ENCODE peak calls at places on chromosomes 2 and 18, in eight cellular contexts. W is adrenal gland, V is A549, N is GM12865, E is foreskin fibroblast, I is neural progenitor cell, Z is H1, Q is OCI-LY7. A is an unnamed sample.

GRCh38 chr2:23509593-23510295 is 124.8 kb downstream of the KLHL29 start:
- DNase-seq in W (no peak), V (no peak), N (no peak), E (no peak), I (no peak), Z (no peak), Q (no peak), A (no peak)

GRCh38 chr2:30239308-30240161 is 8.2 kb downstream of the LBH start:
- DNase-seq in W (peak; percentile 61), V (peak; percentile 87), N (peak; percentile 70), E (no peak), I (peak; percentile 69), Z (no peak), Q (peak; percentile 78), A (no peak)

GRCh38 chr18:29979884-29980283 is 1062.7 kb downstream of the DSC3 start:
- DNase-seq in W (no peak), V (no peak), N (no peak), E (no peak), I (peak; percentile 32), Z (no peak), Q (no peak), A (peak; percentile 9)

GRCh38 chr2:2846379-2847130 is 515.5 kb upstream of the MYT1L start:
- DNase-seq in W (no peak), V (no peak), N (no peak), E (no peak), I (no peak), Z (no peak), Q (no peak), A (no peak)

GRCh38 chr2:5690231-5690630 is 2.0 kb upstream of the SOX11 start:
- DNase-seq in W (no peak), V (no peak), N (no peak), E (no peak), I (peak; percentile 23), Z (no peak), Q (no peak), A (no peak)

GRCh38 chr2:217944366-217944765 is 58.4 kb downstream of the TNS1 start:
- DNase-seq in W (no peak), V (no peak), N (no peak), E (no peak), I (no peak), Z (no peak), Q (no peak), A (no peak)

GRCh38 chr2:207166349-207167128 is 791 bp upstream of the KLF7 start:
- DNase-seq in W (peak; percentile 83), V (peak; percentile 83), N (peak; percentile 87), E (peak; percentile 79), I (peak; percentile 92), Z (peak; percentile 41), Q (no peak), A (peak; percentile 62)

GRCh38 chr2:123715467-123715982 is 309.6 kb upstream of the CNTNAP5 start:
- DNase-seq in W (no peak), V (no peak), N (no peak), E (no peak), I (no peak), Z (no peak), Q (no peak), A (no peak)

GRCh38 chr2:110858993-110859770 is 126.8 kb downstream of the ACOXL start:
- DNase-seq in W (no peak), V (no peak), N (peak; percentile 73), E (no peak), I (peak; percentile 35), Z (no peak), Q (peak; percentile 20), A (no peak)

GRCh38 chr2:32835148-32835547 is 111.6 kb upstream of the LTBP1 start:
- DNase-seq in W (no peak), V (no peak), N (peak; percentile 32), E (no peak), I (no peak), Z (no peak), Q (no peak), A (no peak)

GRCh38 chr2:163259489-163259888 is 420.9 kb upstream of the KCNH7 start:
- DNase-seq in W (no peak), V (no peak), N (no peak), E (no peak), I (no peak), Z (no peak), Q (no peak), A (no peak)

GRCh38 chr2:209686417-209686816 is 85.2 kb upstream of the UNC80 start:
- DNase-seq in W (no peak), V (no peak), N (no peak), E (no peak), I (no peak), Z (no peak), Q (no peak), A (no peak)

GRCh38 chr2:74008761-74009395 is 24.2 kb downstream of the TET3 start:
- DNase-seq in W (no peak), V (no peak), N (no peak), E (no peak), I (peak; percentile 85), Z (no peak), Q (no peak), A (no peak)

GRCh38 chr2:224843141-224843540 is 127.0 kb upstream of the CCDC195 start:
- DNase-seq in W (no peak), V (no peak), N (no peak), E (no peak), I (no peak), Z (no peak), Q (no peak), A (peak; percentile 27)

GRCh38 chr18:65567372-65567771 is 183.4 kb upstream of the CDH7 start:
- DNase-seq in W (no peak), V (peak; percentile 17), N (no peak), E (no peak), I (peak; percentile 23), Z (no peak), Q (no peak), A (no peak)

GRCh38 chr2:78383576-78383975 is 641.9 kb upstream of the REG3G start:
- DNase-seq in W (no peak), V (no peak), N (no peak), E (no peak), I (no peak), Z (no peak), Q (no peak), A (no peak)

GRCh38 chr2:47155091-47155876 is at the start of gene STPG4:
- DNase-seq in W (no peak), V (no peak), N (peak; percentile 36), E (no peak), I (no peak), Z (no peak), Q (no peak), A (no peak)

GRCh38 chr2:42244520-42244919 is 75.4 kb downstream of the EML4 start:
- DNase-seq in W (no peak), V (no peak), N (no peak), E (no peak), I (no peak), Z (no peak), Q (no peak), A (no peak)

GRCh38 chr2:188776634-188777033 is 197.5 kb upstream of the COL3A1 start:
- DNase-seq in W (no peak), V (no peak), N (no peak), E (peak; percentile 66), I (no peak), Z (no peak), Q (no peak), A (peak; percentile 45)

GRCh38 chr2:104872034-104872865 is 18.3 kb downstream of the POU3F3 start:
- DNase-seq in W (no peak), V (peak; percentile 13), N (no peak), E (no peak), I (peak; percentile 76), Z (no peak), Q (no peak), A (no peak)

GRCh38 chr2:96186562-96186961 is 22.1 kb downstream of the STARD7 start:
- DNase-seq in W (no peak), V (no peak), N (no peak), E (no peak), I (no peak), Z (no peak), Q (no peak), A (no peak)
- H3K4me3 ChIP-seq in W (no peak overlapping the region), V (no peak overlapping the region), N (no peak overlapping the region), E (no peak overlapping the region), I (no peak overlapping the region), Z (no peak overlapping the region), Q (no peak overlapping the region), A (no peak overlapping the region)

GRCh38 chr18:22172594-22173049 is 3.2 kb downstream of the GATA6 start:
- DNase-seq in W (no peak), V (no peak), N (no peak), E (no peak), I (no peak), Z (no peak), Q (no peak), A (no peak)
- H3K4me3 ChIP-seq in W (peak overlapping the region; percentile 53), V (no peak overlapping the region), N (no peak overlapping the region), E (no peak overlapping the region), I (no peak overlapping the region), Z (no peak overlapping the region), Q (no peak overlapping the region), A (peak overlapping the region; percentile 80)

DNA sequence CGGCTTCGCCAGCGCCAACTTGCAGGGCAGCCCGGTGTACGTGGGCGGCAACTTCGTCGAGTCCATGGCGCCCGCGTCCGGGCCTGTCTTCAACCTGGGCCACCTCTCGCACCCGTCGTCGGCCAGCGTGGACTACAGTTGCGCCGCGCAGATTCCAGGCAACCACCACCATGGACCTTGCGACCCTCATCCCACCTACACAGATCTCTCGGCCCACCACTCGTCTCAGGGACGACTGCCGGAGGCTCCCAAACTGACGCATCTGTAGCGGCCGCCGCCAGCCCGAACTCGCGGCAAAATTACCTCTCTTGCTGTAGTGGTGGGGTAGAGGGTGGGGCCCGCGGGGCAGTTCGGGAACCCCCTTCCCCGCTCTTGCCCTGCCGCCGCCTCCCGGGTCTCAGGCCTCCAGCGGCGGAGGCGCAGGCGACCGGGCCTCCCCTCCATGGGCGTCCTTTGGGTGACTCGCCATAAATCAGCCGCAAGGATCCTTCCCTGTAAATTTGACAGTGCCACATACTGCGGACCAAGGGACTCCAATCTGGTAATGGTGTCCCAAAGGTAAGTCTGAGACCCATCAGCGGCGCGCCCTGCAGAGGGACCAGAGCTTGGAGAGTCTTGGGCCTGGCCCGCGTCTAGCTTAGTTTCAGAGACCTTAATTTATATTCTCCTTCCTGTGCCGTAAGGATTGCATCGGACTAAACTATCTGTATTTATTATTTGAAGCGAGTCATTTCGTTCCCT is 15.1 kb downstream of the HOXD3 start:
- DNase-seq in W (no peak), V (no peak), N (no peak), E (no peak), I (peak; percentile 21), Z (no peak), Q (no peak), A (no peak)
- H3K4me3 ChIP-seq in W (no peak overlapping the region), V (no peak overlapping the region), N (no peak overlapping the region), E (no peak overlapping the region), I (no peak overlapping the region), Z (peak overlapping the region; percentile 7), Q (no peak overlapping the region), A (no peak overlapping the region)

DNA sequence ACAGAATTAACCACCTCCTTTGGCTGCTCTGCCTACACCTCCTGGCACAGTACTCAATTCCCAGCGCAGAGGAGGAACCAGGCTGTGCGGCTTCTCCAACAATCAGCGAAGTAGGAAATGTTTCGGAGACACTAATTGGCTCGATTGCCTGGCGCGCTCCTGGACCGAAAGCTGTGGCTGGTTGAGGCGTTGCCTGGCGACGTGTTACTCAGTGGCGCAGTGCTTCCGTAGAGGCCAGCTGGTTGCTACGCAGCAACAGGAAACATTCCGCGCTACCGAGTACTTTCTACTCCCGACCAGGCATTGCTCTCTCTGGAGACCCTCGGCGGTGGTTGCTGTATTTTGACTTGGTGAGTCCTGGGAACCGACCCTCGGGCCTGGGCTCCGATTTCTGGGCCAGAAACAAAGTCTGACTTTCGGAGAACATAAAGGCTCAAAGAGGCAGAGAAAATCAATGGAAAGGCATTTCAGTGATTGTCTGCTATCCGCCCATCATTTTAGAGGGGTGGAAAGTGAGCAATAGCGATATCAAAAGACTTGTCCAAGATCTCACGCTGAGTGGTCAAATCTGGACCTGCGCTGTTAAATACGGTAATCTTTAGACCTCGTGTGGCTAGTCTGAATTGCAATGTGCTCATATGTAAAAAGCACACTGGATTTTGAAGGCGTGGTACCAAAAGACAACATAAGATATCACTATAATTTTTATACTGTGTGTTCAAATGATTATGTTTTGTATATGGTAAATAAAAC is at the start of gene DNAH6:
- DNase-seq in W (peak; percentile 94), V (peak; percentile 90), N (peak; percentile 52), E (peak; percentile 84), I (peak; percentile 97), Z (peak; percentile 77), Q (no peak), A (peak; percentile 92)
- H3K4me3 ChIP-seq in W (peak within 1 kb of the TSS; percentile 19), V (peak within 1 kb of the TSS; percentile 49), N (no peak within 1 kb of the TSS), E (peak within 1 kb of the TSS; percentile 44), I (peak within 1 kb of the TSS; percentile 52), Z (peak within 1 kb of the TSS; percentile 41), Q (no peak within 1 kb of the TSS), A (peak within 1 kb of the TSS; percentile 54)